ENCODE peak calls at places on chromosome 5, in eight cellular contexts. K is left ventricle myocardium inferior, L is gastrocnemius medialis, Y is aorta, R is spleen, A is OCI-LY7, W is neural progenitor cell, Z is endodermal cell. I is an unnamed sample.

GRCh38 chr5:90142531-90142930 is 267.0 kb downstream of the CETN3 start:
- DNase-seq in K (no peak), L (no peak), Y (no peak), R (no peak), A (no peak), W (no peak), Z (no peak), I (no peak)

GRCh38 chr5:36875789-36876388 is 680 bp upstream of the NIPBL start:
- DNase-seq in K (peak; percentile 84), L (peak; percentile 67), Y (peak; percentile 88), R (peak; percentile 97), A (peak; percentile 87), W (peak; percentile 90), Z (peak; percentile 87), I (peak; percentile 89)

GRCh38 chr5:152634596-152634995 is 229.5 kb upstream of the NMUR2 start:
- DNase-seq in K (no peak), L (no peak), Y (peak; percentile 45), R (no peak), A (no peak), W (peak; percentile 92), Z (peak; percentile 52), I (no peak)

GRCh38 chr5:1751864-1752822 is 47.5 kb downstream of the MRPL36 start:
- DNase-seq in K (no peak), L (no peak), Y (no peak), R (no peak), A (no peak), W (no peak), Z (peak; percentile 27), I (no peak)

GRCh38 chr5:149382517-149383220 is 3.6 kb upstream of the IL17B start:
- DNase-seq in K (no peak), L (no peak), Y (no peak), R (no peak), A (no peak), W (no peak), Z (no peak), I (no peak)

GRCh38 chr5:164090358-164090757 is 584.9 kb downstream of the MAT2B start:
- DNase-seq in K (no peak), L (no peak), Y (no peak), R (no peak), A (no peak), W (no peak), Z (no peak), I (no peak)

GRCh38 chr5:146529984-146530383 is 14.0 kb upstream of the GPR151 start:
- DNase-seq in K (no peak), L (no peak), Y (no peak), R (no peak), A (no peak), W (no peak), Z (no peak), I (no peak)

GRCh38 chr5:154593091-154593490 is 115.1 kb upstream of the HAND1 start:
- DNase-seq in K (no peak), L (no peak), Y (no peak), R (no peak), A (no peak), W (no peak), Z (no peak), I (no peak)

GRCh38 chr5:142548739-142549275 is 137.1 kb downstream of the FGF1 start:
- DNase-seq in K (no peak), L (no peak), Y (peak; percentile 53), R (no peak), A (peak; percentile 20), W (peak; percentile 91), Z (peak; percentile 94), I (no peak)

GRCh38 chr5:93076096-93076495 is 504.9 kb downstream of the NR2F1-AS1 start:
- DNase-seq in K (no peak), L (no peak), Y (no peak), R (no peak), A (no peak), W (no peak), Z (no peak), I (no peak)

GRCh38 chr5:133511653-133512235 is 100.6 kb downstream of the FSTL4 start:
- DNase-seq in K (no peak), L (no peak), Y (no peak), R (no peak), A (no peak), W (no peak), Z (peak; percentile 19), I (no peak)

GRCh38 chr5:14231156-14231555 is 88.0 kb downstream of the TRIO start:
- DNase-seq in K (no peak), L (no peak), Y (no peak), R (no peak), A (no peak), W (no peak), Z (no peak), I (no peak)

GRCh38 chr5:171102877-171103610 is 206.0 kb upstream of the TLX3 start:
- DNase-seq in K (no peak), L (no peak), Y (no peak), R (peak; percentile 50), A (no peak), W (peak; percentile 50), Z (peak; percentile 67), I (no peak)

GRCh38 chr5:168656633-168657032 is 77.5 kb upstream of the PANK3 start:
- DNase-seq in K (no peak), L (no peak), Y (no peak), R (no peak), A (no peak), W (no peak), Z (peak; percentile 13), I (no peak)

GRCh38 chr5:102770803-102771202 is 15.7 kb downstream of the PAM start:
- DNase-seq in K (no peak), L (no peak), Y (no peak), R (no peak), A (no peak), W (no peak), Z (no peak), I (no peak)

GRCh38 chr5:60835554-60835953 is 8.5 kb downstream of the ELOVL7 start:
- DNase-seq in K (no peak), L (no peak), Y (no peak), R (no peak), A (no peak), W (no peak), Z (no peak), I (no peak)

DNA sequence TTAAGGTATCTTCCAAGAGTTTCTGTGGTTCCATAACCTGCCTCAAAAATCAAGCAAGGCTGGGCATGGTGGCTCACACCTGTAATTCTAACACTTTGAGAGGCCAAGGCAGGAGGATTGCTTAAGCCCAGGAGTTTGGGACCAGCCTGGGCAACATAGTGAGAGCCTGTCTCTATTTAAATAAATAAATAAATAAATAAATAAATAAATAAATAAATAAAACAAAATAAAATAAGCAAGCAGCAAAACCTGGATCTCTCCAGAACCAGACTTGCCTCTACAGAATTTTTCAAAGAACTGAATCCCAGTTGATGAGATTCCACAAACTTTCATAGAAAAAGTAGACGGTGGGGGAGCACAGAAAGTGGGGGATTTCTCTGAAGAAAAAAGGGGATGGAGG is 12.3 kb downstream of the SERINC5 start:
- DNase-seq in K (no peak), L (no peak), Y (no peak), R (no peak), A (no peak), W (no peak), Z (no peak), I (no peak)
- H3K4me1 ChIP-seq in K (peaks cover 60% of the 10 kb centered on the region), L (peaks cover 44% of the 10 kb centered on the region), Y (peaks cover 11% of the 10 kb centered on the region), R (peaks cover 68% of the 10 kb centered on the region), A (peaks cover 53% of the 10 kb centered on the region), W (peaks cover 61% of the 10 kb centered on the region), Z (peaks cover 15% of the 10 kb centered on the region), I (peaks cover 38% of the 10 kb centered on the region)

DNA sequence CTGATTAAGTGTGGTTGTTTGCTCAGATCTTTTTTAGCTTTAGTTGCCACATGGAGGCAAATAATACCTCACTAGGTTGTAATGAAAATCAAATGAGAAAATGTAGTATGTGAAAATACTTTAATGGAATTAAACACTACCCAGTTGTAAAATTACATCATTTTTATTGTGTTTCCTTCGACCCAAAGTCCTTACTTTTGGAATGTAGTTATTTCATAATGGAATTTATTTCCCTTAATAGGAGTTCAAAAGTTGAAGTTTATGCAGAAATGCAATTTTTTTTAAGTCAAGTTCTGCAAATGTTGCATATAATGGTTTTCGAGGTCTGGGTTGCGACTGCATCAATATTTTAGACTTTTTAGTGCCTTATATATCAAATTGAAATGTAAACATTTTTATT is 31.0 kb downstream of the TNPO1 start:
- DNase-seq in K (no peak), L (no peak), Y (no peak), R (no peak), A (no peak), W (no peak), Z (no peak), I (no peak)
- H3K4me3 ChIP-seq in K (peak overlapping the region; percentile 87), L (peak overlapping the region; percentile 81), Y (peak overlapping the region; percentile 38), R (peak overlapping the region; percentile 83), A (peak overlapping the region; percentile 99), W (peak overlapping the region; percentile 77), Z (peak overlapping the region; percentile 89), I (no peak overlapping the region)

GRCh38 chr5:179620703-179621350 is 2.6 kb downstream of the HNRNPH1 start:
- DNase-seq in K (no peak), L (no peak), Y (no peak), R (no peak), A (no peak), W (no peak), Z (no peak), I (no peak)

GRCh38 chr5:179617930-179618329 is 5.5 kb downstream of the HNRNPH1 start:
- DNase-seq in K (no peak), L (no peak), Y (no peak), R (no peak), A (no peak), W (no peak), Z (no peak), I (no peak)

GRCh38 chr5:179619776-179620175 is 3.7 kb downstream of the HNRNPH1 start:
- DNase-seq in K (no peak), L (no peak), Y (no peak), R (no peak), A (no peak), W (no peak), Z (no peak), I (no peak)

GRCh38 chr5:179620293-179620692 is 3.2 kb downstream of the HNRNPH1 start:
- DNase-seq in K (no peak), L (no peak), Y (no peak), R (no peak), A (no peak), W (no peak), Z (no peak), I (no peak)

DNA sequence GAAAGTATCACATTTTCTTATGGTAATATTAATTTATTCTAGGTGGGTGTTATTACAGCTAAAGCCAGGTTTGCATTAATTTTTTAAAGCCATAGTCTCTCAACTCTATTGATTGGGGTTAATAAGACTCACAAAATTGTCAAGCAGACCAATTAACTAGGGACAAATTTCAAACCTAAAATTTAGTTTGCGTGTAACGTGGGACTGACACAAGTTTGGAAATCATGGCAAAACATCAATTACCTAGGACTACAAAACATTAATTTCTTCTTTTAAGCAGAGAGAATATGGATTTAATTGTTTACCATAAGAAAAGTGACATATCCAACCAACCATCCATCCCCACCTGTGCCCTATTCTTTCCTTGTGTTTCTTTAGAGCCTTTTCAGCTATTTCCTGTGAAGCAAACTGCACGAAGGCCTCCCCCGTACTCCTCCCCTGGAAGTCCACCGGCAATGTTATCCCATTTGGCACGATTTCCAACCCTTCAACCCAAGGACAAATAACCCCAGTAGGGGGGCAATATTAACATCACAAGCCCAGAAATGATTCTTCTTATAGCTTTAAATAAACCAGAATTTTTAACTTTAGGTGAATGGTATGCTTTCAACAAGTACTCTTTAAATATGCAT is 4.4 kb downstream of the HNRNPH1 start:
- DNase-seq in K (no peak), L (no peak), Y (no peak), R (no peak), A (no peak), W (no peak), Z (no peak), I (no peak)
- H3K4me1 ChIP-seq in K (peaks cover 93% of the 10 kb centered on the region), L (peaks cover 54% of the 10 kb centered on the region), Y (no peaks in the 10 kb centered on the region), R (peaks cover 86% of the 10 kb centered on the region), A (peaks cover 37% of the 10 kb centered on the region), W (peaks cover 33% of the 10 kb centered on the region), Z (peaks cover 2% of the 10 kb centered on the region), I (peaks cover 38% of the 10 kb centered on the region)

GRCh38 chr5:74670377-74671038 is 14.5 kb upstream of the HEXB start:
- DNase-seq in K (no peak), L (no peak), Y (no peak), R (no peak), A (no peak), W (no peak), Z (no peak), I (no peak)
- H3K4me3 ChIP-seq in K (no peak overlapping the region), L (no peak overlapping the region), Y (no peak overlapping the region), R (no peak overlapping the region), A (no peak overlapping the region), W (no peak overlapping the region), Z (no peak overlapping the region), I (no peak overlapping the region)

I was measured in pancreas.